ENCODE peak calls at places on chromosomes 1 and 21, in nine cellular contexts. W is suprapubic skin, T is NCI-H345, Q is mucosa of descending colon, U is MV-4-11, R is GM03348, A is fibroblast of lung, I is foreskin keratinocyte, L is endothelial cell of umbilical vein. C is an unnamed sample.
A peak's percentile ranks its signal among the peaks of the same experiment; 100 is the strongest.

GRCh38 chr1:25804244-25804963 is 4.4 kb downstream of the SELENON start:
- DNase-seq in W (no peak), T (no peak), Q (no peak), U (no peak), R (no peak), A (no peak), I (no peak), L (peak; percentile 34), C (no peak)

GRCh38 chr1:23477359-23478144 is 6.4 kb downstream of the ASAP3 start:
- DNase-seq in W (no peak), T (no peak), Q (no peak), U (no peak), R (no peak), A (no peak), I (peak; percentile 98), L (no peak), C (no peak)

GRCh38 chr1:105608713-105609112 is 1447.8 kb upstream of the PRMT6 start:
- DNase-seq in W (no peak), T (no peak), Q (no peak), U (no peak), R (peak; percentile 28), A (no peak), I (peak; percentile 1), L (no peak), C (no peak)

GRCh38 chr21:35390013-35390776 is 341.1 kb upstream of the RUNX1 start:
- DNase-seq in W (no peak), T (peak; percentile 79), Q (no peak), U (peak; percentile 25), R (peak; percentile 47), A (peak; percentile 33), I (peak; percentile 90), L (peak; percentile 60), C (peak; percentile 59)

GRCh38 chr1:30930631-30931173 is 22.1 kb upstream of the SDC3 start:
- DNase-seq in W (no peak), T (no peak), Q (no peak), U (no peak), R (no peak), A (no peak), I (no peak), L (no peak), C (no peak)

GRCh38 chr1:101365881-101366280 is 129.1 kb downstream of the S1PR1 start:
- DNase-seq in W (no peak), T (no peak), Q (no peak), U (no peak), R (no peak), A (no peak), I (no peak), L (no peak), C (no peak)

GRCh38 chr1:36256558-36257374 is 32.5 kb downstream of the THRAP3 start:
- DNase-seq in W (no peak), T (no peak), Q (no peak), U (no peak), R (no peak), A (no peak), I (no peak), L (peak; percentile 30), C (no peak)

GRCh38 chr1:230797376-230798186 is 50.4 kb downstream of the CAPN9 start:
- DNase-seq in W (no peak), T (peak; percentile 35), Q (peak; percentile 44), U (peak; percentile 24), R (peak; percentile 88), A (peak; percentile 81), I (peak; percentile 26), L (peak; percentile 50), C (peak; percentile 81)

GRCh38 chr1:226628624-226629155 is 80.1 kb downstream of the STUM start:
- DNase-seq in W (peak; percentile 41), T (peak; percentile 21), Q (no peak), U (no peak), R (no peak), A (no peak), I (no peak), L (no peak), C (no peak)

GRCh38 chr1:3096360-3096759 is 27.4 kb downstream of the PRDM16 start:
- DNase-seq in W (no peak), T (no peak), Q (no peak), U (no peak), R (no peak), A (no peak), I (no peak), L (no peak), C (no peak)

GRCh38 chr1:203686091-203686632 is 59.5 kb downstream of the ATP2B4 start:
- DNase-seq in W (no peak), T (peak; percentile 79), Q (peak; percentile 42), U (no peak), R (no peak), A (peak; percentile 47), I (no peak), L (peak; percentile 94), C (peak; percentile 24)

GRCh38 chr21:35208810-35209517 is 159.9 kb upstream of the RUNX1 start:
- DNase-seq in W (no peak), T (no peak), Q (no peak), U (no peak), R (no peak), A (peak; percentile 90), I (peak; percentile 64), L (no peak), C (peak; percentile 83)

GRCh38 chr1:174580801-174581200 is 133.0 kb downstream of the GPR52 start:
- DNase-seq in W (no peak), T (no peak), Q (no peak), U (no peak), R (no peak), A (no peak), I (no peak), L (no peak), C (no peak)

GRCh38 chr1:119370748-119371147 is 2.2 kb downstream of the HAO2 start:
- DNase-seq in W (no peak), T (no peak), Q (no peak), U (no peak), R (no peak), A (no peak), I (no peak), L (no peak), C (no peak)

GRCh38 chr1:192579319-192579738 is 3.8 kb downstream of the RGS1 start:
- DNase-seq in W (no peak), T (no peak), Q (no peak), U (peak; percentile 54), R (no peak), A (peak; percentile 53), I (peak; percentile 52), L (no peak), C (peak; percentile 53)

GRCh38 chr21:43864806-43865470 is at the start of gene AGPAT3:
- DNase-seq in W (no peak), T (peak; percentile 23), Q (no peak), U (no peak), R (peak; percentile 75), A (no peak), I (no peak), L (no peak), C (no peak)

GRCh38 chr1:41381691-41382530 is 20.7 kb downstream of the FOXO6 start:
- DNase-seq in W (no peak), T (no peak), Q (peak; percentile 38), U (no peak), R (peak; percentile 91), A (peak; percentile 35), I (no peak), L (peak; percentile 17), C (no peak)

GRCh38 chr1:180540697-180541594 is 17.8 kb upstream of the OVAAL start:
- DNase-seq in W (no peak), T (peak; percentile 9), Q (no peak), U (no peak), R (peak; percentile 66), A (no peak), I (no peak), L (no peak), C (peak; percentile 43)

GRCh38 chr1:27004471-27005165 is 8.0 kb downstream of the TENT5B start:
- DNase-seq in W (no peak), T (no peak), Q (no peak), U (no peak), R (no peak), A (peak; percentile 68), I (peak; percentile 37), L (no peak), C (no peak)

GRCh38 chr1:91736146-91736998 is 149.6 kb downstream of the TGFBR3 start:
- DNase-seq in W (no peak), T (no peak), Q (peak; percentile 29), U (no peak), R (no peak), A (peak; percentile 79), I (no peak), L (no peak), C (peak; percentile 46)

GRCh38 chr1:2451744-2452582 is 24.1 kb upstream of the PLCH2 start:
- DNase-seq in W (no peak), T (no peak), Q (no peak), U (no peak), R (peak; percentile 85), A (peak; percentile 58), I (peak; percentile 92), L (peak; percentile 75), C (peak; percentile 81)

GRCh38 chr1:68745006-68745405 is 248.1 kb upstream of the DEPDC1 start:
- DNase-seq in W (no peak), T (no peak), Q (no peak), U (peak; percentile 44), R (no peak), A (peak; percentile 3), I (no peak), L (no peak), C (peak; percentile 3)

GRCh38 chr1:166915941-166916340 is 39.9 kb upstream of the TADA1 start:
- DNase-seq in W (no peak), T (no peak), Q (no peak), U (no peak), R (peak; percentile 6), A (no peak), I (peak; percentile 11), L (no peak), C (peak; percentile 80)